ENCODE peak calls at places on chromosomes 2 and 18, in six cellular contexts. K is activated CD4-positive, alpha-beta T cell treated with anti-CD3 and anti-CD28 coated beads for 4 hours; C is H54; E is right cardiac atrium; N is activated naive CD4-positive, alpha-beta T cell; Y is type B pancreatic cell. D is an unnamed sample.

GRCh38 chr2:27019459-27020336 is 13.1 kb upstream of the TMEM214 start:
- DNase-seq in K (no peak), C (no peak), E (no peak), N (no peak), Y (no peak), D (no peak)

GRCh38 chr18:47717257-47717656 is 213.2 kb downstream of the SMAD2 start:
- DNase-seq in K (no peak), C (no peak), E (no peak), N (no peak), Y (no peak), D (no peak)

GRCh38 chr2:120434909-120435308 is 89.0 kb downstream of the INHBB start:
- DNase-seq in K (no peak), C (no peak), E (no peak), N (no peak), Y (peak; percentile 50), D (no peak)

GRCh38 chr2:88669371-88670214 is 21.9 kb upstream of the RPIA start:
- DNase-seq in K (peak; percentile 15), C (no peak), E (no peak), N (no peak), Y (no peak), D (no peak)

GRCh38 chr2:227805578-227805977 is 8.1 kb upstream of the CCL20 start:
- DNase-seq in K (peak; percentile 11), C (no peak), E (peak; percentile 50), N (no peak), Y (no peak), D (no peak)

GRCh38 chr2:147844691-147845607 is at the start of gene ACVR2A:
- DNase-seq in K (peak; percentile 30), C (peak; percentile 61), E (peak; percentile 62), N (no peak), Y (peak; percentile 71), D (no peak)

GRCh38 chr18:58091099-58091611 is 47.1 kb downstream of the NEDD4L start:
- DNase-seq in K (no peak), C (peak; percentile 31), E (no peak), N (no peak), Y (no peak), D (no peak)

GRCh38 chr2:3204451-3204850 is 173.2 kb downstream of the EIPR1 start:
- DNase-seq in K (no peak), C (no peak), E (no peak), N (no peak), Y (no peak), D (no peak)

GRCh38 chr2:216316743-216317142 is 55.5 kb downstream of the MARCHF4 start:
- DNase-seq in K (no peak), C (peak; percentile 73), E (no peak), N (no peak), Y (no peak), D (no peak)

GRCh38 chr2:240556553-240557100 is 1.2 kb downstream of the ANKMY1 start:
- DNase-seq in K (peak; percentile 76), C (peak; percentile 60), E (peak; percentile 66), N (no peak), Y (peak; percentile 69), D (peak; percentile 57)

GRCh38 chr2:9142551-9143263 is 63.9 kb upstream of the ASAP2 start:
- DNase-seq in K (peak; percentile 81), C (peak; percentile 89), E (peak; percentile 95), N (peak; percentile 64), Y (peak; percentile 94), D (peak; percentile 67)

GRCh38 chr2:88932677-88933076 is 241.2 kb downstream of the RPIA start:
- DNase-seq in K (no peak), C (no peak), E (no peak), N (no peak), Y (no peak), D (no peak)

GRCh38 chr18:42712065-42712464 is 403.4 kb downstream of the RIT2 start:
- DNase-seq in K (no peak), C (no peak), E (no peak), N (no peak), Y (no peak), D (no peak)

GRCh38 chr18:25422230-25422629 is 70.3 kb upstream of the ZNF521 start:
- DNase-seq in K (no peak), C (no peak), E (no peak), N (no peak), Y (no peak), D (no peak)

GRCh38 chr2:124983595-124983994 is 958.5 kb downstream of the CNTNAP5 start:
- DNase-seq in K (no peak), C (peak; percentile 3), E (no peak), N (no peak), Y (no peak), D (no peak)

GRCh38 chr2:148888003-148888501 is 13.0 kb downstream of the KIF5C start:
- DNase-seq in K (no peak), C (no peak), E (no peak), N (no peak), Y (no peak), D (no peak)

GRCh38 chr2:168715849-168716248 is 86.6 kb upstream of the NOSTRIN start:
- DNase-seq in K (no peak), C (no peak), E (no peak), N (no peak), Y (no peak), D (no peak)

GRCh38 chr2:96815326-96816126 is 542 bp upstream of the CNNM3 start:
- DNase-seq in K (peak; percentile 26), C (peak; percentile 79), E (peak; percentile 65), N (no peak), Y (no peak), D (no peak)

D was measured in activated T-helper 1 cell treated with Interleukin-2 at 50 U/mL for 16 hours.